ENCODE peak calls at places on chromosomes 11 and 22, in seven cellular contexts. K is activated B cell treated with CpG ODN at 0.5 μM for 24 hours; S is iris pigment epithelial cell; R is stimulated activated CD4-positive, alpha-beta T cell treated with anti-CD3 and anti-CD28 coated beads, TNF-alpha, amount 100 ng/mL, for 24 hours; L is cardiac septum; F is A549; O is amygdala. Z is an unnamed sample.

GRCh38 chr22:27870234-27871191 is 48.5 kb downstream of the PITPNB start:
- DNase-seq in F (no peak), R (no peak), O (no peak), L (no peak), S (no peak), K (no peak), Z (no peak)

GRCh38 chr11:73323464-73323863 is 15.4 kb downstream of the ARHGEF17 start:
- DNase-seq in K (no peak), S (no peak), R (no peak), O (no peak), F (no peak), L (peak), Z (no peak)

GRCh38 chr11:129639300-129639699 is 176.3 kb upstream of the TMEM45B start:
- DNase-seq in O (no peak), R (peak), L (no peak), S (peak), F (peak), K (no peak), Z (no peak)

GRCh38 chr22:29973269-29973668 is 90.3 kb downstream of the MTMR3 start:
- DNase-seq in O (no peak), F (no peak), K (no peak), R (no peak), L (no peak), S (no peak), Z (no peak)

GRCh38 chr11:47179655-47179991 is 2.9 kb upstream of the ARFGAP2 start:
- DNase-seq in L (no peak), R (peak), O (no peak), K (no peak), S (peak), F (peak), Z (peak)

GRCh38 chr22:31055322-31056159 is 25.6 kb upstream of the SMTN start:
- DNase-seq in F (peak), L (peak), R (no peak), O (no peak), K (no peak), S (peak), Z (no peak)

GRCh38 chr11:104581246-104581980 is 316.8 kb downstream of the CASP12 start:
- DNase-seq in L (no peak), F (no peak), S (peak), K (no peak), R (no peak), O (no peak), Z (no peak)

GRCh38 chr11:5229388-5229787 is 2.5 kb upstream of the HBB start:
- DNase-seq in K (no peak), S (no peak), F (no peak), R (no peak), O (no peak), L (no peak), Z (no peak)

GRCh38 chr11:43010042-43010441 is 301.8 kb upstream of the API5 start:
- DNase-seq in L (no peak), O (no peak), R (no peak), K (no peak), S (no peak), F (no peak), Z (no peak)

GRCh38 chr22:46353483-46354105 is 18.1 kb downstream of the TRMU start:
- DNase-seq in S (no peak), F (no peak), K (no peak), O (no peak), R (no peak), L (no peak), Z (no peak)

GRCh38 chr11:77346906-77347603 is 45.6 kb upstream of the GDPD4 start:
- DNase-seq in L (no peak), O (no peak), R (no peak), K (no peak), F (no peak), S (peak), Z (no peak)

Z was measured in NCI-H1048.